ENCODE peak calls at places on chromosomes 7 and 10, in six cellular contexts. R, B, E, G, L and Y are unnamed samples.
A peak's percentile ranks its signal among the peaks of the same experiment; 100 is the strongest.

GRCh38 chr7:9507281-9507680 is 1073.9 kb downstream of the NXPH1 start:
- DNase-seq in L (no peak), R (peak; percentile 64), B (no peak), E (no peak), G (peak; percentile 31), Y (no peak)

GRCh38 chr7:15463801-15464761 is 97.7 kb downstream of the AGMO start:
- DNase-seq in L (no peak), R (no peak), G (no peak), B (no peak), E (no peak), Y (no peak)

GRCh38 chr10:43124094-43124521 is 14.1 kb upstream of the CSGALNACT2 start:
- DNase-seq in E (no peak), R (no peak), B (no peak), L (no peak), G (no peak), Y (no peak)

GRCh38 chr7:94243312-94243711 is 151.4 kb upstream of the COL1A2 start:
- DNase-seq in G (no peak), R (no peak), B (no peak), E (no peak), L (no peak), Y (no peak)

GRCh38 chr7:51639661-51640340 is 323.2 kb upstream of the COBL start:
- DNase-seq in L (no peak), B (no peak), G (no peak), E (no peak), R (peak; percentile 44), Y (no peak)

GRCh38 chr10:34696423-34696822 is 118.7 kb downstream of the PARD3 start:
- DNase-seq in B (no peak), L (no peak), R (peak; percentile 71), G (no peak), E (no peak), Y (no peak)

GRCh38 chr7:29818308-29818707 is 12.0 kb downstream of the WIPF3 start:
- DNase-seq in R (no peak), G (no peak), L (no peak), E (no peak), B (no peak), Y (no peak)

GRCh38 chr10:85036661-85037060 is 708.3 kb downstream of the CCSER2 start:
- DNase-seq in R (no peak), B (no peak), G (no peak), L (no peak), E (no peak), Y (no peak)

GRCh38 chr7:155603190-155603857 is 41.1 kb upstream of the RBM33 start:
- DNase-seq in E (peak; percentile 49), G (no peak), R (no peak), L (no peak), B (no peak), Y (no peak)

GRCh38 chr10:42744134-42744701 is 38.4 kb upstream of the BMS1 start:
- DNase-seq in G (no peak), R (no peak), L (no peak), E (no peak), B (no peak), Y (no peak)

GRCh38 chr10:1149793-1150637 is 93.8 kb downstream of the WDR37 start:
- DNase-seq in R (no peak), E (peak; percentile 54), G (peak; percentile 46), L (no peak), B (peak; percentile 49), Y (no peak)

GRCh38 chr7:156073366-156074052 is 261.2 kb upstream of the SHH start:
- DNase-seq in B (no peak), L (peak; percentile 18), E (no peak), G (no peak), R (no peak), Y (no peak)

GRCh38 chr10:7407368-7408002 is 3.3 kb downstream of the SFMBT2 start:
- DNase-seq in R (no peak), L (peak; percentile 55), B (no peak), G (peak; percentile 23), E (no peak), Y (peak; percentile 24)

GRCh38 chr7:49775949-49776443 is 2.6 kb downstream of the VWC2 start:
- DNase-seq in B (no peak), E (no peak), R (no peak), G (no peak), L (no peak), Y (no peak)

GRCh38 chr7:91247497-91247896 is 16.7 kb upstream of the FZD1 start:
- DNase-seq in B (no peak), R (no peak), L (no peak), G (no peak), E (no peak), Y (no peak)
- TF ChIP-seq CTCF in B (no peak), R (no peak), L (no peak), G (no peak), E (no peak), Y (no peak)

DNA sequence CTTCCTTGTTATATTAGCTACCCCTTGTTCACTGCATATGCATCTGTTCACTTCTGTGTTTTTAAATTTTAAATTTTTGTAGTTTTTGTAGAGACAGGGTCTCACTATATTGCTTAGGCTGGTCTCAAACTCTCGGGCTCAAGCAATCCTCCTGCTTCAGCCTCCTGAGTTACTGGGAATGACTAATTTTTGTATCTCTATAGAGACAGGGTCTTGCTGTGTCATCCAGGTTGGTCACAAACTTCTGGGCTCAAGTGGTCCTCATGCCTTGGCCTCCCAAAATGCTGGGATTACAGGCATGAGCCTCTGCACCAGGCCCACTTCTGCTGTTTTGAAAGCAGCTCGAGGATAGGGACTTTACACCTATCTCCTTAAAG is 64.6 kb downstream of the PRTFDC1 start:
- DNase-seq in B (no peak), R (no peak), E (no peak), G (no peak), L (no peak), Y (no peak)
- H3K4me3 ChIP-seq in B (no peak overlapping the region), R (no peak overlapping the region), E (no peak overlapping the region), G (no peak overlapping the region), L (no peak overlapping the region), Y (no peak overlapping the region)

DNA sequence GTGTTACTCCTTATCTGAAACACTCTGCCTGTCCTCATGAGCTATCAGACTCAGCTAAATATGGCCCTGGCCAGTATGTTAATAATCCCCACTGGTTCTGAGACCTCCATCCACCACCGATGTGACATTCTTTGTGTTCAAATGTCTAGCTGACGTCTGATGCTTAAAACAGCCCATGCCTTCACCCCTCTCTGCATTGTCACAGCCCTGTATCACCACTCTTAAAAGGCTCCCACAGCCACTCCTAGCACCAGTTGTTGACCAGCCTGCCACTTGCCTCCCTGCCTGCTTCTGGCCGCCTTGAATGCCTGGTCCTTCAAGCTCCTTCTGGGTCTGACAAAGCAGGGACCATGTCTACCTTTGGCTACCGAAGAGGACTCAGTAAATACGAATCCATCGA is at the start of gene LMOD2:
- DNase-seq in G (no peak), L (peak; percentile 88), E (peak; percentile 70), R (no peak), B (no peak), Y (no peak)
- TF ChIP-seq CTCF in G (no peak), L (no peak), E (no peak), R (no peak), B (no peak), Y (no peak)

DNA sequence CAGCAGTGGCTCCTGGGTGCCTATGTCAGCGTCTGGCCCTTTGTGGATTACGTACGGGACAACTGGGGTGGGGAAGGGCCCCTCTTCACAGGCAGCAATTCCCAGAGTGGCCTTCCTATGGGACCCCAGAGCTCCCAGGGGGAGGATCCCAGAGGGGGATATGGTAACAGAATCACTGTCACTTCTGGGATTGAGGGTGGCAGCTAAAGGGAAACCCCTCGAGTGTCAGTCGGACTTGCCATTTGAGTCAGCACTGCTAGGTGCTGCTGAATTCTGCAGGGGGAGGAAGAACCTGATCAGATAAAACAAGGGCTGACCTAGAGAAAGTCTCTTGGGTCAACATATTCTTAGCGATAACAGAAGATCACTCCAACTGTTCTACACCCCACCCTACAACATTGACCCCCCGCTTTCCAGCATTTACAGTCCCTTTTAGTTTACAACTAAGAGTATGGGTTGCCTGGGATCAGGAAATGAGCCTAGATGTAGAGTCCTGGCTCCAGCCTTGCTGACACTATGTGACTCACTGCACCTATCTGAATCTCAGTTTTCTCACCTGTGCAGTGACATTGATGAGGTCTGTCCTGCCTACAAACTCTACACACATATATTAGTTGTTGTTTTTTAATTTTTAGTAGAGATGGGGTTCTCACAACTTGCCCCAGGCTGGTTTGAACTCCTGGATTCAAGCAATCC is 12.3 kb upstream of the DDIT4 start:
- DNase-seq in B (no peak), L (no peak), R (peak; percentile 17), E (no peak), G (peak; percentile 73), Y (no peak)
- H3K4me3 ChIP-seq in B (peak overlapping the region; percentile 52), L (peak overlapping the region; percentile 65), R (peak overlapping the region; percentile 40), E (peak overlapping the region; percentile 44), G (no peak overlapping the region), Y (peak overlapping the region; percentile 64)

DNA sequence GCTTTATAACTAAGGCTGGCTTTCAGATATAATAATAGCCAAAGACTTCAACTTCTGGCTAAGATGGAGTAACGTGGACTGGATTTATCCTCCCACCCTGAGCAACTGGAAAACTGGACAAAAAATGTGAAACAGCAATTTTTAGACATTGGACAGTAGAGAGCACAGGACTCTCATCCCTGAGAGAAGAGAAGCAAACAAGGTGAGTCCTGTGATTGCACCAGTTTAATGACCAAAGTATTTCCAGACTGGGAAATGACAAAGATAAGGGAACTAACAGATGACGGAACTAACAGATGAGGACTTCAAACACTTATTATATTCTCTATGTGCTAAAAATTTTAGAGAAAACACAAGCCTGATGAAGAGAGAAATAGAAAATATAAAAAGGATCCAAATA is 175.7 kb upstream of the SLC25A13 start:
- DNase-seq in G (no peak), E (no peak), L (no peak), B (no peak), R (no peak), Y (no peak)
- TF ChIP-seq CTCF in G (no peak), E (no peak), L (no peak), B (no peak), R (no peak), Y (no peak)

GRCh38 chr7:157336383-157337315 is at the start of gene DNAJB6:
- DNase-seq in L (peak; percentile 97), G (peak; percentile 97), B (peak; percentile 97), E (peak; percentile 94), R (peak; percentile 94), Y (peak; percentile 95)

GRCh38 chr7:157335991-157336382 is 817 bp upstream of the DNAJB6 start:
- DNase-seq in G (no peak), R (no peak), L (peak; percentile 51), E (no peak), B (no peak), Y (no peak)

GRCh38 chr7:157335256-157335655 is 1.5 kb upstream of the DNAJB6 start:
- DNase-seq in B (no peak), L (no peak), G (no peak), E (no peak), R (no peak), Y (no peak)

GRCh38 chr7:157337316-157338149 is 729 bp downstream of the DNAJB6 start:
- DNase-seq in B (peak; percentile 87), R (peak; percentile 55), E (no peak), G (peak; percentile 87), L (peak; percentile 80), Y (peak; percentile 77)

GRCh38 chr7:157339777-157340677 is 3.2 kb downstream of the DNAJB6 start:
- DNase-seq in L (peak; percentile 66), B (peak; percentile 62), E (peak; percentile 77), G (peak; percentile 69), R (peak; percentile 81), Y (no peak)
- H3K4me3 ChIP-seq in L (peak overlapping the region; percentile 71), B (no peak overlapping the region), E (no peak overlapping the region), G (no peak overlapping the region), R (no peak overlapping the region), Y (peak overlapping the region; percentile 45)

GRCh38 chr10:64115913-64116643 is 594.9 kb downstream of the REEP3 start:
- DNase-seq in E (no peak), G (peak; percentile 33), R (peak; percentile 4), B (no peak), L (no peak), Y (no peak)
- TF ChIP-seq CTCF in E (peak; percentile 56), G (peak; percentile 53), R (peak; percentile 45), B (no peak), L (no peak), Y (peak; percentile 75)